ENCODE peak calls at places on chromosomes 13 and 19, in five cellular contexts. A is body of pancreas; B is CD8-positive, alpha-beta memory T cell; M is psoas muscle; E is BJ. P is an unnamed sample.

GRCh38 chr19:55689366-55690108 is 14.5 kb downstream of the EPN1 start:
- DNase-seq in A (no peak), B (no peak), M (no peak), E (no peak), P (no peak)

GRCh38 chr13:105914637-105915036 is 620.8 kb downstream of the EFNB2 start:
- DNase-seq in A (no peak), B (no peak), M (no peak), E (peak; percentile 71), P (no peak)

GRCh38 chr19:45051929-45052579 is 13.2 kb downstream of the CLASRP start:
- DNase-seq in A (no peak), B (no peak), M (no peak), E (no peak), P (no peak)

GRCh38 chr13:90968510-90968909 is 379.0 kb upstream of the MIR17HG start:
- DNase-seq in A (no peak), B (no peak), M (no peak), E (no peak), P (no peak)

GRCh38 chr19:55088543-55089265 is 13.0 kb downstream of the EPS8L1 start:
- DNase-seq in A (peak; percentile 71), B (peak; percentile 51), M (peak; percentile 80), E (no peak), P (no peak)

GRCh38 chr19:50292216-50292827 is 36.9 kb downstream of the KCNC3 start:
- DNase-seq in A (no peak), B (no peak), M (no peak), E (no peak), P (no peak)

GRCh38 chr19:33193864-33194362 is at the start of gene LRP3:
- DNase-seq in A (peak; percentile 55), B (no peak), M (peak; percentile 54), E (no peak), P (no peak)

GRCh38 chr19:3357731-3358391 is 8.5 kb upstream of the NFIC start:
- DNase-seq in A (peak; percentile 58), B (no peak), M (no peak), E (no peak), P (no peak)

GRCh38 chr19:47324502-47324901 is 7.5 kb upstream of the C5AR2 start:
- DNase-seq in A (no peak), B (no peak), M (peak; percentile 36), E (no peak), P (no peak)

GRCh38 chr19:36081385-36081784 is 26.7 kb downstream of the WDR62 start:
- DNase-seq in A (no peak), B (no peak), M (no peak), E (no peak), P (no peak)

GRCh38 chr13:76894401-76895110 is 8.4 kb upstream of the KCTD12 start:
- DNase-seq in A (no peak), B (no peak), M (no peak), E (no peak), P (no peak)

GRCh38 chr13:101691326-101691725 is 238.9 kb downstream of the ITGBL1 start:
- DNase-seq in A (no peak), B (no peak), M (no peak), E (no peak), P (no peak)

GRCh38 chr19:48868196-48868886 is at the start of gene PLEKHA4:
- DNase-seq in A (peak; percentile 38), B (no peak), M (peak; percentile 88), E (no peak), P (no peak)

GRCh38 chr13:98411617-98412310 is 165.1 kb downstream of the STK24 start:
- DNase-seq in A (no peak), B (no peak), M (peak; percentile 29), E (no peak), P (no peak)

GRCh38 chr13:97340399-97340798 is 93.6 kb upstream of the RAP2A start:
- DNase-seq in A (no peak), B (no peak), M (no peak), E (no peak), P (no peak)

GRCh38 chr13:96575423-96576320 is 418.6 kb downstream of the OXGR1 start:
- DNase-seq in A (no peak), B (no peak), M (no peak), E (no peak), P (no peak)

GRCh38 chr19:1146858-1147780 is 26.9 kb downstream of the SBNO2 start:
- DNase-seq in A (no peak), B (no peak), M (no peak), E (no peak), P (no peak)

GRCh38 chr19:45601524-45602522 is at the start of gene GPR4:
- DNase-seq in A (no peak), B (no peak), M (no peak), E (no peak), P (no peak)

GRCh38 chr13:46124967-46125933 is 20.4 kb upstream of the CPB2 start:
- DNase-seq in A (no peak), B (no peak), M (no peak), E (no peak), P (no peak)

GRCh38 chr13:40776681-40777165 is 5.7 kb upstream of the MRPS31 start:
- DNase-seq in A (no peak), B (peak; percentile 72), M (no peak), E (no peak), P (peak; percentile 11)

GRCh38 chr19:19385900-19386339 is 19.6 kb upstream of the GATAD2A start:
- DNase-seq in A (no peak), B (no peak), M (no peak), E (no peak), P (no peak)

GRCh38 chr13:37486171-37486661 is 112.4 kb downstream of the POSTN start:
- DNase-seq in A (no peak), B (no peak), M (no peak), E (no peak), P (no peak)

GRCh38 chr19:35105047-35105410 is 10.6 kb upstream of the FXYD3 start:
- DNase-seq in A (no peak), B (no peak), M (no peak), E (no peak), P (no peak)

GRCh38 chr13:105719861-105720260 is 815.6 kb downstream of the EFNB2 start:
- DNase-seq in A (no peak), B (no peak), M (no peak), E (no peak), P (no peak)

GRCh38 chr13:113413898-113414282 is 39.4 kb downstream of the ADPRHL1 start:
- DNase-seq in A (no peak), B (no peak), M (peak; percentile 72), E (no peak), P (no peak)

GRCh38 chr13:18944501-18945068 is 237.0 kb downstream of the TUBA3C start:
- DNase-seq in A (no peak), B (no peak), M (no peak), E (no peak), P (no peak)

GRCh38 chr13:30846311-30846710 is 59.8 kb upstream of the MEDAG start:
- DNase-seq in A (no peak), B (no peak), M (no peak), E (no peak), P (no peak)

GRCh38 chr13:77868717-77869116 is 49.9 kb downstream of the EDNRB start:
- DNase-seq in A (no peak), B (no peak), M (no peak), E (no peak), P (no peak)

GRCh38 chr13:99655351-99656091 is 154.2 kb downstream of the TM9SF2 start:
- DNase-seq in A (no peak), B (no peak), M (no peak), E (no peak), P (no peak)
- H3K4me3 ChIP-seq in A (no peak overlapping the region), B (no peak overlapping the region), M (no peak overlapping the region), E (no peak overlapping the region), P (no peak overlapping the region)

GRCh38 chr19:5567360-5567970 is at the start of gene TINCR:
- DNase-seq in A (no peak), B (no peak), M (no peak), E (no peak), P (no peak)

GRCh38 chr19:5562280-5562679 is 5.5 kb downstream of the TINCR start:
- DNase-seq in A (no peak), B (no peak), M (no peak), E (no peak), P (no peak)

GRCh38 chr19:5563008-5563431 is 4.7 kb downstream of the TINCR start:
- DNase-seq in A (no peak), B (no peak), M (no peak), E (no peak), P (no peak)

GRCh38 chr19:5563941-5564612 is 3.7 kb downstream of the TINCR start:
- DNase-seq in A (no peak), B (no peak), M (no peak), E (peak; percentile 23), P (no peak)

GRCh38 chr19:5564930-5565329 is 2.8 kb downstream of the TINCR start:
- DNase-seq in A (no peak), B (no peak), M (no peak), E (no peak), P (no peak)
- H3K4me3 ChIP-seq in A (no peak overlapping the region), B (no peak overlapping the region), M (no peak overlapping the region), E (no peak overlapping the region), P (no peak overlapping the region)

DNA sequence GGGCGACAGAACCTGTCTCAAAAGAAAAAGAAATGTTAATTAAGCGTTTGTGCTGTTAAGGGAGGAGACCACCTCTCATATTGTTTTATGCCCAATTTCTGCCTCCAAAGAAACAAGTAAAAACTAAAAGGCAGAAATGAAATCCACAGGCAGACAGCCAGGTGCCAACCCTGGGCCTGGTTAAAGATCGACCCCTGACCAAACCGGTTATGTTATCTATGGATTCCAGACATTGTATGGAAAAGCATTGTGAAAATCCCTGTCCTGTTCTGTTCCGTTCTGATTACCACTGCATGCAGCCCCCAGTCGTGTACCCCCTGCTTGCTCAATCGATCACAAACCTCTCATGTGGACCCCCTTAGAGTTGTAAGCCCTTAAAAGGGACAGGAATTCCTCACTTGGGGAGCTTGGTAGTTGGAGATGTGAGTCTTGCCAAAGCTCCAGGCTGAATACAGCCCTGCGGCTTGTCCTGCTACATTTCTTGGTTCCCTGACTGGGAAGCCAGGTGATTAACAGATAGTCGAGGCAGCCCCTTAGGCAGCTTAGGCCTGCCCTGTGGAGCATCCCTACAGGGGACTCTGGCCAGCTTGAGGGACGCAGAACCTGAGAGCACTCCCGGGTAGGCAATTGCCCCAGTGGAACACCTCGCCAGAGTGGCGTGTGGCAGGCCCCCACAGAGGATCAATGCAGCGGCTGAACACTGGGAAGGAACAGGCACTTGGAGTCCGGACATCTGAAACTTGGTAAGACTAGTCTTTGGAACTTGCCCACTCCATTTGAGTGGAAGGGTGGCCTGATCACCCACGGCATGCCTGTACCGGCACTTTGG is 748 bp upstream of the ZNF552 start:
- DNase-seq in A (no peak), B (no peak), M (no peak), E (no peak), P (no peak)
- H3K4me3 ChIP-seq in A (no peak overlapping the region), B (peak overlapping the region; percentile 91), M (peak overlapping the region; percentile 92), E (no peak overlapping the region), P (peak overlapping the region; percentile 73)

DNA sequence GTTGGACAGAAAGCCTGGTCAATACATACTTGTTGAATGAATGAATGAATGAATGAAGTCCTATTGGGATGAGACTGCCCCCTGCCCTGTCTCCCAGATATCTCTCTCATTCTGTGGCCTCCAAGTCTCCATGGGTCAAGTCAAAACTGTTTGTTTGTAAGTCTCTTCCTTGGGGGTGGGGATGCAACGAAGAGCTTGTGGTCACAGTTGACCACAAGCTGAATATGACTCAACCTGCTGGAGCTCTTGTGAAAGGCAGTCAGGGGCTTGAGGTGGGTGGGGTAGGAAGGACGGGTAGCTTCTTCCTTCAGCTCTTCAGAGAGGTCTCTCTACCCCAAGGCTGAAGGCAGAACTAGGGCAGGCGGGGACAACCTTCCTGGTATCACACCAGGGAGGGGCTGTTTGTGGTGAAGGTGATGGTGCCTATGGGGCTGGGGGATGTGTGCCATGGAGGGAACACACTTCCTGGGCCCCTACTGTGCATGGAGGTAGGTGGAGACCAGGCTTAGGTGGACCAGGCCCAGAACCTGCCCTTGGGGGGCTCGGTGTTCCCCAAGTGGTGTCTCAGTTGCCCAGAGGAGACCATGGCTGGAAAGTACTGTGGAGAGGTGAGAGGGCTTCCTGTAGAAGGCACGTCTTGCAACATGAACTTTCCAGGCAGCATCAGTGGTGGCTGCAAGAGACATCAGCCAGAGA is 8.0 kb downstream of the MYO1F start:
- DNase-seq in A (no peak), B (peak; percentile 88), M (no peak), E (peak; percentile 79), P (no peak)
- H3K4me3 ChIP-seq in A (no peak overlapping the region), B (peak overlapping the region; percentile 59), M (no peak overlapping the region), E (no peak overlapping the region), P (no peak overlapping the region)

P was measured in esophagus squamous epithelium.